ENCODE peak calls at places on chromosomes 13 and 19, in four cellular contexts. M is heart left ventricle, P is esophagus squamous epithelium, T is adrenal gland. K is an unnamed sample.
A peak's percentile ranks its signal among the peaks of the same experiment; 100 is the strongest.

GRCh38 chr13:45370922-45371406 is 30.0 kb upstream of the TPT1 start:
- DNase-seq in M (peak; percentile 70), P (no peak), T (peak; percentile 64), K (no peak)

GRCh38 chr13:51697181-51697580 is 106.8 kb downstream of the DHRS12 start:
- DNase-seq in M (no peak), T (no peak), P (no peak), K (no peak)

GRCh38 chr19:16584825-16585801 is 12.9 kb upstream of the SLC35E1 start:
- DNase-seq in M (no peak), T (no peak), P (no peak), K (no peak)

GRCh38 chr13:43159007-43159406 is 135.6 kb downstream of the DNAJC15 start:
- DNase-seq in T (no peak), P (no peak), M (no peak), K (peak; percentile 31)

GRCh38 chr19:54026656-54027055 is 35.2 kb downstream of the CACNG6 start:
- DNase-seq in T (no peak), M (no peak), P (no peak), K (no peak)

GRCh38 chr19:8194528-8195275 is 14.5 kb upstream of the CERS4 start:
- DNase-seq in M (no peak), T (no peak), P (no peak), K (no peak)

GRCh38 chr19:4391701-4392543 is 8.4 kb downstream of the SH3GL1 start:
- DNase-seq in M (peak; percentile 64), T (peak; percentile 82), P (no peak), K (no peak)

GRCh38 chr19:31214086-31214485 is 135.2 kb downstream of the TSHZ3 start:
- DNase-seq in M (peak; percentile 52), T (peak; percentile 52), P (peak; percentile 45), K (no peak)

GRCh38 chr13:82566864-82567263 is 1315.4 kb downstream of the SLITRK1 start:
- DNase-seq in T (no peak), P (no peak), M (no peak), K (no peak)

GRCh38 chr13:109156181-109156935 is 526.9 kb downstream of the MYO16 start:
- DNase-seq in M (no peak), T (peak; percentile 33), P (no peak), K (no peak)

GRCh38 chr19:49690656-49691242 is at the start of gene CPT1C:
- DNase-seq in M (peak; percentile 80), P (no peak), T (peak; percentile 81), K (peak; percentile 94)

GRCh38 chr19:16417660-16418596 is 53.8 kb downstream of the EPS15L1 start:
- DNase-seq in P (no peak), M (peak; percentile 63), T (peak; percentile 47), K (no peak)

GRCh38 chr13:108120332-108120731 is 95.0 kb downstream of the LIG4 start:
- DNase-seq in M (no peak), T (no peak), P (no peak), K (no peak)

GRCh38 chr19:55579766-55580621 is 654 bp downstream of the ZNF579 start:
- DNase-seq in P (no peak), M (no peak), T (no peak), K (no peak)

GRCh38 chr19:30087381-30088138 is 145.5 kb downstream of the URI1 start:
- DNase-seq in P (no peak), T (no peak), M (no peak), K (no peak)

GRCh38 chr13:50951366-50951765 is 41.8 kb downstream of the RNASEH2B start:
- DNase-seq in P (no peak), T (no peak), M (no peak), K (no peak)

DNA sequence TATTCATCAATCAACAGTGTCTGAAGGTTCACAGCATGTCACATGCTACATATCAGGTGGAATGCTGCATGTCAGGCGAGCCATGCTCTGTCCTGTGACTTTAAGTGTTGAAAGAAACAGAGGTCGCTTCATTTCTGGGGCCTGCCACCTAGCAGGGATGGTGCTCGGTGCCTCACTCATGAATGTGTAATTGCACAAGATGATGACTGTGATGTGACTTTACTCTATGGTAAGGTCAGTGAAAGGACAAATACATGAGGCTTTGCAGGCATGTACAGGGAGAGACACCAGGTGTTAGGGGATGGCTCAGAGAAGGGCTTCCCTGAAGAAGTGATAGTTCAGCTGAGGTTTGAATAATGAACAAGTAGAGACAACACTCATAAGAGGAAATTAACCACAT is 66.7 kb downstream of the FRY start:
- DNase-seq in M (no peak), P (no peak), T (no peak), K (no peak)
- TF ChIP-seq CTCF in M (no peak), P (no peak), T (no peak), K (no peak)

GRCh38 chr19:12836529-12836863 is 1.8 kb upstream of the MAST1 start:
- DNase-seq in P (no peak), M (no peak), T (no peak), K (no peak)

GRCh38 chr19:12833418-12833746 is 997 bp downstream of the RTBDN start:
- DNase-seq in T (no peak), M (no peak), P (no peak), K (no peak)

GRCh38 chr19:12834976-12835757 is 788 bp upstream of the RTBDN start:
- DNase-seq in P (no peak), M (no peak), T (no peak), K (no peak)

GRCh38 chr19:12834418-12834943 is at the start of gene RTBDN:
- DNase-seq in T (no peak), P (no peak), M (no peak), K (no peak)

GRCh38 chr19:12833747-12834417 is 497 bp downstream of the RTBDN start:
- DNase-seq in P (no peak), M (no peak), T (peak; percentile 35), K (no peak)
- H3K27me3 ChIP-seq in P (peaks cover 100% of the 10 kb centered on the region), M (peaks cover 94% of the 10 kb centered on the region), T (peaks cover 47% of the 10 kb centered on the region), K (no peaks in the 10 kb centered on the region)

GRCh38 chr19:42254850-42255765 is at the start of gene ERF:
- DNase-seq in T (peak; percentile 94), M (peak; percentile 94), P (peak; percentile 71), K (peak; percentile 99)

GRCh38 chr19:42252365-42253244 is 2.3 kb downstream of the ERF start:
- DNase-seq in M (peak; percentile 57), P (no peak), T (peak; percentile 79), K (no peak)

GRCh38 chr19:42253245-42254082 is 1.5 kb downstream of the ERF start:
- DNase-seq in P (no peak), T (peak; percentile 76), M (peak; percentile 71), K (no peak)

GRCh38 chr19:42254083-42254849 is 662 bp downstream of the ERF start:
- DNase-seq in T (peak; percentile 80), P (no peak), M (peak; percentile 81), K (peak; percentile 96)

DNA sequence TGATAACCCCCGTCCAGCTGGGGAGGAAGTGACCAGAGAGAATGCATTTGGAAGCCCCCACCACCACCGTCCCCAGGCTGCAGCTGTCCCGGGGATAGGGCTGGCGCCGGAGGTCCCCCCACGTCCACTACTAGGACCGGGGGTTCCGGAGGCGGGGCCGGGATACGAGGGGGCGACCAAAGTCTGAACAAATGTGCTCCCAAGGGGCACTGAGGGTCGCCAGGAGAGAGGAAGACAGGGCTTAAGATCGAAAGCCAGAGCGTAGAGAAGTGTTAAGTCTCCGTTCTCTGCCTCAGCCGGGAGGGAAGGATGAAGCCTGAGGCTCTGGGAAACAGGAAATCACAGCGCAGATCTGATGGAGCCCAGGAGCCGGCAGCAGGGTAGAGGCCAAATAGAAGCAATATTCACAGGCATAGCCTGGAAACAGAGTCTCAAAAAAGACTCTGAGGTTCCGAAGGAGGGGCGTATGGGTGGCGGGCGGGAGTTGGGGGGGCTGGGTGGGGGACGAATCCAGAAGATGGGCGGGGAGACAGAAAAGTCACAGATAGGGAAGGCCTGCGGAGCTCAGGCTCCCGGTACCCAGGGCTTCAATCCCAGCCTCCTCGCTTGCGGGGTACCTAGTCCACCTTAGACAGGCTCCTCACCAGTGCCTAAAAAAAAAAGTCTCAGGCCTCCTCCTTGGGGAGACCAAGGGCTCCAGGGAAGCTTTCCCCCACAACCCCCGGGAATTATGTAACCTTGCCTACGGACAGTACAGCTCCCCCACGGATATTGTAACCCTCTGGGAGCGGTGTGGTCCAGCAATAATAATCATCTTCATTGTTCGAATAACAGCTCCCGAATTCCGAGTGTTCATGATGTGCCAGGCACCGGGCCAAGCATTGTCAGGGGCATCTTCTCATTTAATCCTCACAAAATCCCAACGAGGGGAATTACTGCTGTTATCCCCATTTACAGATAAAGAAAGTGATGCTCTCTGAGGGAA is 1.1 kb upstream of the ERF start:
- DNase-seq in P (no peak), T (peak; percentile 55), M (peak; percentile 79), K (no peak)
- TF ChIP-seq POLR2A in P (no peak), T (peak; percentile 54), M (no peak), K (no peak)

GRCh38 chr13:32443111-32443510 is 15.2 kb upstream of the N4BP2L1 start:
- DNase-seq in T (no peak), P (peak; percentile 1), M (no peak), K (no peak)
- TF ChIP-seq CTCF in T (no peak), P (no peak), M (no peak), K (peak; percentile 25)

DNA sequence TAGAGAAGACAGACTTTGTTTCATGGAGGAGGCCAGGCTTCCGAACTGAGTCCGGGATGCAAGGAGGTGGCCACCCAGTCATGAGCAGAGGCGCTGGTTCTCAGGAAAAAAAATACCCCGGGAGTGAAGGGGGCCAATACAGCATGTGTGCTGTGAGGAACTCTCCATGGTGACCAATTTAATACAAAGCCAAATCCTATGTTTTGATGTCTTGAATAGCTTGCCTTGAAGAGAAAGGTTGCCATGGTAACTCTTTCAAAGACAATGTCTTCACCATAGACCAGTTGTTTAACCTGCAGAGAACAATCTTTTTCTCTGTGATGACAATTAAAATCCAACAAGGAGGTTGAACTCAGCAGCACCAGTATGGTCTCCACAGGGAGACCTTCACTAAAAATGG is 43.4 kb upstream of the PDCD5 start:
- DNase-seq in M (no peak), P (no peak), T (no peak), K (no peak)
- H3K27me3 ChIP-seq in M (no peaks in the 10 kb centered on the region), P (peaks cover 4% of the 10 kb centered on the region), T (no peaks in the 10 kb centered on the region), K (no peaks in the 10 kb centered on the region)

DNA sequence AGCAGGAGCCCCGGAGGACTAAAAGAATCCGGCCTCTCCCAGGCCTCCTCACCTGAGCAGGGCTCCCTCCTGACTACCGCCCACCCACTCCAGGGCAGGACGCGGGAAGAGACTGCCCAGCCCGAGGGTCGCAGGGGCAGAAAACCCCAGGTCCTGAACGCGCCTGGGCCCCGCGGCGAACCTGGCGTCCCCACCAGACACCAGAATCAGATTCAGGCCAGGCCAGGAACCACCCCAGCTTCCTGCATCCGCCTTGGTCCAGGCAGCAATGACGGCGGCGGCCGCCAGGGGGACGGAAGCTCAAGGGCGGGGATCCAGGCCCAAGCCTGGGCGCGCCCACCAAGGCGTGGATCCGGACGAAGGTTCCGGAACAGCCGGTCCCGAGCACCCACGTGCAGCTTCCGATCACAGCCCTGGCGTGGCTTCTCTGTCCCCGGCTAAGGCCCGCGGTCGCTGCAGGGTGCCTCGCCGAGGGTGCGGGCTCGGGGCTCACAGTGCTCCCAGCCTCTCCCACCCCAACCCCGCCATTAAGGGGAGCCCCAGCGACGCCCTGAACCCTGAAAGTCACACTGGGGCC is 3.6 kb downstream of the LGALS7 start:
- DNase-seq in T (peak; percentile 83), P (peak; percentile 76), M (peak; percentile 90), K (peak; percentile 96)
- TF ChIP-seq POLR2A in T (no peak), P (no peak), M (no peak), K (no peak)

GRCh38 chr19:23286477-23286876 is 36.3 kb upstream of the ZNF724 start:
- DNase-seq in P (no peak), M (no peak), T (no peak), K (peak; percentile 17)
- TF ChIP-seq CTCF in P (no peak), M (no peak), T (no peak), K (no peak)